ENCODE peak calls at places on chromosomes 13 and 19, in eight cellular contexts. One of them, this sample, is unnamed.
A peak's percentile ranks its signal among the peaks of the same experiment; 100 is the strongest.

GRCh38 chr19:14758816-14759215 is 19.5 kb downstream of the ADGRE2 start:
- DNase-seq in AG10803: no peak
- DNase-seq in left lung: no peak
- DNase-seq in lung: no peak
- DNase-seq in heart left ventricle: no peak
- DNase-seq in fibroblast of lung: no peak
- DNase-seq in lower leg skin: no peak
- DNase-seq in AG09309: no peak
- DNase-seq in this sample: no peak

GRCh38 chr13:90352763-90353162 is 994.7 kb upstream of the MIR17HG start:
- DNase-seq in lung: no peak
- DNase-seq in AG09309: no peak
- DNase-seq in left lung: no peak
- DNase-seq in heart left ventricle: no peak
- DNase-seq in fibroblast of lung: no peak
- DNase-seq in AG10803: no peak
- DNase-seq in lower leg skin: no peak
- DNase-seq in this sample: no peak

GRCh38 chr13:84405286-84405685 is 523.0 kb upstream of the SLITRK1 start:
- DNase-seq in fibroblast of lung: peak; percentile 1
- DNase-seq in heart left ventricle: no peak
- DNase-seq in AG09309: no peak
- DNase-seq in AG10803: no peak
- DNase-seq in left lung: no peak
- DNase-seq in lung: no peak
- DNase-seq in lower leg skin: no peak
- DNase-seq in this sample: no peak

GRCh38 chr19:32662186-32662585 is 12.8 kb downstream of the ANKRD27 start:
- DNase-seq in lung: no peak
- DNase-seq in left lung: no peak
- DNase-seq in lower leg skin: no peak
- DNase-seq in fibroblast of lung: peak; percentile 23
- DNase-seq in AG09309: no peak
- DNase-seq in AG10803: peak; percentile 40
- DNase-seq in heart left ventricle: no peak
- DNase-seq in this sample: no peak

GRCh38 chr13:90868321-90868920 is 479.1 kb upstream of the MIR17HG start:
- DNase-seq in left lung: no peak
- DNase-seq in fibroblast of lung: peak; percentile 55
- DNase-seq in heart left ventricle: no peak
- DNase-seq in lung: no peak
- DNase-seq in lower leg skin: no peak
- DNase-seq in AG10803: peak; percentile 23
- DNase-seq in AG09309: no peak
- DNase-seq in this sample: no peak

GRCh38 chr13:27442797-27443196 is 7.6 kb downstream of the MTIF3 start:
- DNase-seq in heart left ventricle: no peak
- DNase-seq in fibroblast of lung: no peak
- DNase-seq in lower leg skin: no peak
- DNase-seq in left lung: no peak
- DNase-seq in AG10803: no peak
- DNase-seq in AG09309: no peak
- DNase-seq in lung: no peak
- DNase-seq in this sample: no peak

GRCh38 chr19:8639821-8640401 is 9.5 kb downstream of the NFILZ start:
- DNase-seq in AG09309: no peak
- DNase-seq in fibroblast of lung: no peak
- DNase-seq in lung: no peak
- DNase-seq in lower leg skin: no peak
- DNase-seq in AG10803: peak; percentile 76
- DNase-seq in left lung: no peak
- DNase-seq in heart left ventricle: no peak
- DNase-seq in this sample: no peak

GRCh38 chr19:12606796-12607195 is 3.8 kb downstream of the ZNF490 start:
- DNase-seq in lung: no peak
- DNase-seq in fibroblast of lung: no peak
- DNase-seq in AG10803: no peak
- DNase-seq in heart left ventricle: no peak
- DNase-seq in left lung: no peak
- DNase-seq in AG09309: no peak
- DNase-seq in lower leg skin: no peak
- DNase-seq in this sample: no peak

GRCh38 chr13:34913040-34913439 is 29.0 kb upstream of the NBEA start:
- DNase-seq in fibroblast of lung: peak; percentile 2
- DNase-seq in lower leg skin: no peak
- DNase-seq in AG09309: no peak
- DNase-seq in AG10803: peak; percentile 8
- DNase-seq in heart left ventricle: no peak
- DNase-seq in lung: no peak
- DNase-seq in left lung: no peak
- DNase-seq in this sample: no peak

GRCh38 chr13:91817250-91817649 is 418.8 kb downstream of the GPC5 start:
- DNase-seq in heart left ventricle: no peak
- DNase-seq in lower leg skin: no peak
- DNase-seq in lung: no peak
- DNase-seq in AG09309: no peak
- DNase-seq in fibroblast of lung: peak; percentile 66
- DNase-seq in left lung: no peak
- DNase-seq in AG10803: no peak
- DNase-seq in this sample: no peak

DNA sequence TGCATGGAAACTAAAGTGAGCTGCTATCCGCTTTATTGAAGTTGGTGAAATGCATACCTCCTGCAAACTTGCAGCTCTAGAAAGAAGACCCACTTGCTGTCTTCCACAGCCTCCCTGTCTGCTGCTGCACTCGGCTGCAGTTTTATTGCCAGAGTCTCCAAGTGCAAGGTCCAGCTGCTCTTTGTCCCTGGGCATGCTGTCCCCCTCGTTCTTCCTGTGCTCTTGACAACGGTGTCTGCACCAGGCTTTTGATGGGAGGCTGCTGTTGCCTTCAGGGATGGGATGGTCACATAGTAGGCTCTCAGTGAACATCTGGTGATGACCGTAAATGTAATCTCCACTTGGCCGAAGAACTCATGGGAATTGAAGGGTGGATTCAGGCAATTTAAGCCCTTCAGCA is 31.4 kb downstream of the ZNF536 start:
- DNase-seq in left lung: no peak
- DNase-seq in AG10803: no peak
- DNase-seq in lower leg skin: no peak
- DNase-seq in lung: no peak
- DNase-seq in heart left ventricle: no peak
- DNase-seq in AG09309: no peak
- DNase-seq in fibroblast of lung: no peak
- DNase-seq in this sample: no peak
- TF ChIP-seq CTCF in left lung: no peak
- TF ChIP-seq CTCF in AG10803: no peak
- TF ChIP-seq CTCF in lower leg skin: no peak
- TF ChIP-seq CTCF in lung: no peak
- TF ChIP-seq CTCF in heart left ventricle: no peak
- TF ChIP-seq CTCF in AG09309: no peak
- TF ChIP-seq CTCF in fibroblast of lung: no peak
- TF ChIP-seq CTCF in this sample: no peak

GRCh38 chr13:110824901-110825300 is 90.0 kb downstream of the ANKRD10 start:
- DNase-seq in lower leg skin: no peak
- DNase-seq in heart left ventricle: no peak
- DNase-seq in left lung: no peak
- DNase-seq in AG09309: no peak
- DNase-seq in AG10803: no peak
- DNase-seq in fibroblast of lung: no peak
- DNase-seq in lung: no peak
- DNase-seq in this sample: no peak
- H3K4me3 ChIP-seq in lower leg skin: no peak overlapping the region
- H3K4me3 ChIP-seq in heart left ventricle: no peak overlapping the region
- H3K4me3 ChIP-seq in left lung: no peak overlapping the region
- H3K4me3 ChIP-seq in AG09309: no peak overlapping the region
- H3K4me3 ChIP-seq in AG10803: no peak overlapping the region
- H3K4me3 ChIP-seq in fibroblast of lung: peak overlapping the region; percentile 25
- H3K4me3 ChIP-seq in lung: no peak overlapping the region
- H3K4me3 ChIP-seq in this sample: no peak overlapping the region

GRCh38 chr19:3343619-3344502 is 22.5 kb upstream of the NFIC start:
- DNase-seq in fibroblast of lung: peak; percentile 92
- DNase-seq in AG10803: peak; percentile 94
- DNase-seq in AG09309: peak; percentile 76
- DNase-seq in left lung: peak; percentile 86
- DNase-seq in lung: peak; percentile 89
- DNase-seq in lower leg skin: peak; percentile 98
- DNase-seq in heart left ventricle: peak; percentile 81
- DNase-seq in this sample: no peak
- TF ChIP-seq CTCF in fibroblast of lung: no peak
- TF ChIP-seq CTCF in AG10803: no peak
- TF ChIP-seq CTCF in AG09309: peak; percentile 28
- TF ChIP-seq CTCF in left lung: no peak
- TF ChIP-seq CTCF in lung: no peak
- TF ChIP-seq CTCF in lower leg skin: no peak
- TF ChIP-seq CTCF in heart left ventricle: no peak
- TF ChIP-seq CTCF in this sample: no peak

GRCh38 chr19:4516199-4516938 is 1.9 kb downstream of the PLIN4 start:
- DNase-seq in lung: no peak
- DNase-seq in fibroblast of lung: no peak
- DNase-seq in left lung: no peak
- DNase-seq in lower leg skin: no peak
- DNase-seq in AG09309: no peak
- DNase-seq in heart left ventricle: peak; percentile 32
- DNase-seq in AG10803: no peak
- DNase-seq in this sample: no peak
- H3K4me3 ChIP-seq in lung: no peak overlapping the region
- H3K4me3 ChIP-seq in fibroblast of lung: no peak overlapping the region
- H3K4me3 ChIP-seq in left lung: no peak overlapping the region
- H3K4me3 ChIP-seq in lower leg skin: no peak overlapping the region
- H3K4me3 ChIP-seq in AG09309: no peak overlapping the region
- H3K4me3 ChIP-seq in heart left ventricle: peak overlapping the region; percentile 53
- H3K4me3 ChIP-seq in AG10803: no peak overlapping the region
- H3K4me3 ChIP-seq in this sample: no peak overlapping the region

DNA sequence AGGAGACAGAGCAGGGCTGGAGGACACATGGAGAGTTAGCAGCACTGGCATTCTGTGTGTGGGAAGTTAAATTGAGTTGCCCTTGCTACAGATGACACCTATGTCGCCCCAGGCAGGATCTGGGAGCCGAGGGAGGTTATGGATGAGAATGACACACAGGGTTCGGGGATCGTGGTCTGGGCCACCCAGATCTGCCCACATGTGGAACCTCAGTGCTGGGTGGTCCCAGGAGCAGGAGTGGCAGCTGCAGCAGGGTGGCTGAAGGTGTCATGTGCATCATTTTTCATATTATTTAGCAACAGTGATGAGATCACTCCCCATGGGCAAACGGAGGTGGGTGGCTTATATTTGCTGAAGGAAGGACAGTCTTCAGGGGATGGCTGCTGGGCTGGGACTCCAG is 3.2 kb downstream of the IL17D start:
- DNase-seq in AG09309: no peak
- DNase-seq in fibroblast of lung: no peak
- DNase-seq in AG10803: no peak
- DNase-seq in left lung: no peak
- DNase-seq in heart left ventricle: no peak
- DNase-seq in lung: no peak
- DNase-seq in lower leg skin: no peak
- DNase-seq in this sample: no peak
- TF ChIP-seq CTCF in AG09309: no peak
- TF ChIP-seq CTCF in fibroblast of lung: no peak
- TF ChIP-seq CTCF in AG10803: no peak
- TF ChIP-seq CTCF in left lung: no peak
- TF ChIP-seq CTCF in heart left ventricle: no peak
- TF ChIP-seq CTCF in lung: no peak
- TF ChIP-seq CTCF in lower leg skin: no peak
- TF ChIP-seq CTCF in this sample: no peak

GRCh38 chr19:10226376-10227214 is 4.5 kb downstream of the S1PR2 start:
- DNase-seq in AG10803: peak; percentile 92
- DNase-seq in lower leg skin: peak; percentile 96
- DNase-seq in lung: peak; percentile 70
- DNase-seq in AG09309: no peak
- DNase-seq in left lung: peak; percentile 78
- DNase-seq in heart left ventricle: peak; percentile 69
- DNase-seq in fibroblast of lung: peak; percentile 100
- DNase-seq in this sample: peak; percentile 93
- H3K4me3 ChIP-seq in AG10803: peak overlapping the region; percentile 34
- H3K4me3 ChIP-seq in lower leg skin: no peak overlapping the region
- H3K4me3 ChIP-seq in lung: no peak overlapping the region
- H3K4me3 ChIP-seq in AG09309: no peak overlapping the region
- H3K4me3 ChIP-seq in left lung: no peak overlapping the region
- H3K4me3 ChIP-seq in heart left ventricle: peak overlapping the region; percentile 7
- H3K4me3 ChIP-seq in fibroblast of lung: no peak overlapping the region
- H3K4me3 ChIP-seq in this sample: peak overlapping the region; percentile 37

DNA sequence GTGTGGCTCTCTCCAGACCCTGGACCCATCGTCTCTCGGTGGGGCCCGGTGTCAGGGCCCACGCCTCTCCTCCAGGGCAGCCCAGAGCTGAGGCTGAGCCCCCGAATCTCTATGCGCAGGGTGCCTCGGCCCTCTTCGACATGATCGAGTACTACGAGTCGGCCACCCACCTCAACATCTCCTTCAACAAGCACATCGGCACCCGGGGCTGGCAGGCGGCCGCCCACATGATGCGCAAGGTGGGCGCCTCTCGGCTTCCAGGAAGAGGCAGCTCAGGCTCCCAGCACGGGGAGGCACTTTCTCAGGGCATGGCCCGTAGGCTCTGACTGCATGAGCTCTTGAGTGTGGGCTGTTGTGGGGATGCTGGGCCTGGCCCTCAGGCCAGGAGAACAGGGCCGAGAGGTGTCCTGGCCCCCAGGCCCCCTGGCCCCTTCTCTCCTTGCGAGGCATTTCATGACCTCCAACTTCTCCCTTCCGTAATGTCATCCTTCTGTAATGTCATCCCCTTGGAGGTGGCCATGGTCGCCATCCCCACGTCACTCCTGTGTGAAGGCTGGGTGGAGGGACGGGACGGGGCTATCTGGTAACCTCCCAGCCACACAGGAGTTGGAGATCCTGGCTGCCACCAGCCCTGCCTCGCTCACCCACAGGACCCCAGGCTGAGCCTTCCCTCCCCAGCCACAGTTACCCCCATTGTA is 19.4 kb downstream of the NKPD1 start:
- DNase-seq in lower leg skin: no peak
- DNase-seq in lung: no peak
- DNase-seq in left lung: no peak
- DNase-seq in fibroblast of lung: no peak
- DNase-seq in AG10803: no peak
- DNase-seq in heart left ventricle: no peak
- DNase-seq in AG09309: no peak
- DNase-seq in this sample: no peak
- TF ChIP-seq CTCF in lower leg skin: no peak
- TF ChIP-seq CTCF in lung: no peak
- TF ChIP-seq CTCF in left lung: no peak
- TF ChIP-seq CTCF in fibroblast of lung: no peak
- TF ChIP-seq CTCF in AG10803: no peak
- TF ChIP-seq CTCF in heart left ventricle: no peak
- TF ChIP-seq CTCF in AG09309: no peak
- TF ChIP-seq CTCF in this sample: no peak

GRCh38 chr13:50912851-50913250 is 3.3 kb downstream of the RNASEH2B start:
- DNase-seq in AG10803: no peak
- DNase-seq in lower leg skin: no peak
- DNase-seq in lung: no peak
- DNase-seq in left lung: no peak
- DNase-seq in heart left ventricle: no peak
- DNase-seq in fibroblast of lung: peak; percentile 31
- DNase-seq in AG09309: no peak
- DNase-seq in this sample: no peak
- H3K4me3 ChIP-seq in AG10803: no peak overlapping the region
- H3K4me3 ChIP-seq in lower leg skin: no peak overlapping the region
- H3K4me3 ChIP-seq in lung: no peak overlapping the region
- H3K4me3 ChIP-seq in left lung: no peak overlapping the region
- H3K4me3 ChIP-seq in heart left ventricle: no peak overlapping the region
- H3K4me3 ChIP-seq in fibroblast of lung: no peak overlapping the region
- H3K4me3 ChIP-seq in AG09309: no peak overlapping the region
- H3K4me3 ChIP-seq in this sample: no peak overlapping the region

GRCh38 chr19:33916792-33917191 is 120.1 kb downstream of the KCTD15 start:
- DNase-seq in lower leg skin: no peak
- DNase-seq in AG10803: no peak
- DNase-seq in left lung: no peak
- DNase-seq in heart left ventricle: no peak
- DNase-seq in lung: no peak
- DNase-seq in AG09309: no peak
- DNase-seq in fibroblast of lung: no peak
- DNase-seq in this sample: no peak
- TF ChIP-seq CTCF in lower leg skin: no peak
- TF ChIP-seq CTCF in AG10803: no peak
- TF ChIP-seq CTCF in left lung: no peak
- TF ChIP-seq CTCF in heart left ventricle: no peak
- TF ChIP-seq CTCF in lung: no peak
- TF ChIP-seq CTCF in AG09309: no peak
- TF ChIP-seq CTCF in fibroblast of lung: no peak
- TF ChIP-seq CTCF in this sample: no peak